ENCODE peak calls at places on chromosomes 16 and 17, in six cellular contexts. J is BJ; A is stimulated activated CD4-positive, alpha-beta T cell treated with anti-CD3 and anti-CD28 coated beads, Interleukin-4, amount 100 ng/mL, for 4 hours; V is NCI-H1436; P is activated T-cell treated with anti-CD3 and anti-CD28 coated beads for 4 hours; B is WERI-Rb-1. U is an unnamed sample.
A peak's percentile ranks its signal among the peaks of the same experiment; 100 is the strongest.

GRCh38 chr17:44942456-44942855 is 5.1 kb downstream of the KIF18B start:
- DNase-seq in P (no peak), J (no peak), A (no peak), V (no peak), B (no peak), U (no peak)

GRCh38 chr16:4692460-4693295 is 684 bp upstream of the NUDT16L1 start:
- DNase-seq in A (no peak), J (no peak), P (no peak), B (no peak), V (no peak), U (no peak)

GRCh38 chr17:75557075-75557851 is 30.3 kb upstream of the MYO15B start:
- DNase-seq in V (no peak), B (peak; percentile 20), J (peak; percentile 11), A (no peak), P (no peak), U (peak; percentile 27)

GRCh38 chr17:11391134-11391533 is 150.1 kb downstream of the SHISA6 start:
- DNase-seq in A (no peak), J (no peak), V (no peak), P (no peak), B (peak; percentile 46), U (no peak)

GRCh38 chr17:521561-522325 is 169.1 kb upstream of the RPH3AL start:
- DNase-seq in J (no peak), A (no peak), P (no peak), B (no peak), V (no peak), U (peak; percentile 71)

GRCh38 chr17:18262111-18262510 is 1.6 kb downstream of the MIEF2 start:
- DNase-seq in J (no peak), B (no peak), A (no peak), P (no peak), V (no peak), U (no peak)

GRCh38 chr17:78920528-78920927 is 4.7 kb downstream of the TIMP2 start:
- DNase-seq in V (no peak), A (no peak), J (no peak), B (no peak), P (no peak), U (no peak)

GRCh38 chr17:40191237-40192208 is 14.3 kb downstream of the RAPGEFL1 start:
- DNase-seq in B (peak; percentile 93), A (peak; percentile 62), V (peak; percentile 74), J (no peak), P (peak; percentile 46), U (peak; percentile 70)

GRCh38 chr17:8103549-8103948 is 14.8 kb downstream of the ALOXE3 start:
- DNase-seq in P (no peak), J (no peak), V (no peak), A (no peak), B (no peak), U (no peak)

GRCh38 chr17:42111901-42112551 is 488 bp downstream of the DHX58 start:
- DNase-seq in V (peak; percentile 17), P (no peak), A (no peak), B (no peak), J (no peak), U (no peak)

GRCh38 chr17:79338142-79338541 is 263.5 kb downstream of the ENGASE start:
- DNase-seq in B (no peak), J (no peak), A (no peak), V (no peak), P (no peak), U (no peak)

GRCh38 chr17:20171741-20172377 is 162.7 kb downstream of the SPECC1 start:
- DNase-seq in J (no peak), B (no peak), A (no peak), V (no peak), P (no peak), U (peak; percentile 72)

GRCh38 chr16:79176987-79177386 is 423.6 kb downstream of the MAF start:
- DNase-seq in V (no peak), B (no peak), A (no peak), J (no peak), P (no peak), U (no peak)

GRCh38 chr16:87169509-87169985 is 147.6 kb downstream of the C16orf95 start:
- DNase-seq in B (no peak), A (no peak), V (no peak), P (no peak), J (peak; percentile 55), U (no peak)

GRCh38 chr16:51994597-51994996 is 552.3 kb downstream of the TOX3 start:
- DNase-seq in J (no peak), P (no peak), V (peak; percentile 84), B (no peak), A (no peak), U (no peak)

GRCh38 chr16:47697826-47698225 is 236.7 kb downstream of the PHKB start:
- DNase-seq in A (no peak), V (no peak), J (no peak), P (no peak), B (no peak), U (no peak)

GRCh38 chr17:78610951-78611511 is 33.8 kb upstream of the DNAH17 start:
- DNase-seq in V (no peak), P (no peak), B (no peak), J (no peak), A (no peak), U (no peak)

GRCh38 chr16:2532494-2533141 is 1.4 kb upstream of the CEMP1 start:
- DNase-seq in A (peak; percentile 44), B (peak; percentile 76), V (peak; percentile 69), J (no peak), P (no peak), U (peak; percentile 26)

GRCh38 chr16:68374961-68375660 is 64.3 kb downstream of the PRMT7 start:
- DNase-seq in B (no peak), P (no peak), J (no peak), A (no peak), V (no peak), U (no peak)

GRCh38 chr17:2179615-2180295 is 123.8 kb downstream of the SMG6 start:
- DNase-seq in P (no peak), B (peak; percentile 21), V (no peak), J (peak; percentile 76), A (no peak), U (peak; percentile 95)

GRCh38 chr16:56493131-56493530 is 26.7 kb downstream of the BBS2 start:
- DNase-seq in V (no peak), A (no peak), P (no peak), B (no peak), J (no peak), U (no peak)

GRCh38 chr16:48829361-48829760 is 219.4 kb upstream of the N4BP1 start:
- DNase-seq in V (no peak), P (no peak), J (no peak), A (no peak), B (no peak), U (no peak)

GRCh38 chr17:42097691-42098661 is at the start of gene ZNF385C:
- DNase-seq in P (peak; percentile 38), V (peak; percentile 47), A (peak; percentile 64), J (no peak), B (peak; percentile 79), U (no peak)

GRCh38 chr16:12801511-12802042 is 2.1 kb downstream of the CPPED1 start:
- DNase-seq in P (no peak), V (no peak), A (no peak), B (no peak), J (peak; percentile 76), U (peak; percentile 57)

GRCh38 chr17:80603380-80603779 is 58.7 kb downstream of the RPTOR start:
- DNase-seq in A (no peak), J (no peak), P (no peak), B (no peak), V (no peak), U (no peak)

GRCh38 chr16:46790599-46791270 is 40.2 kb downstream of the C16orf87 start:
- DNase-seq in P (no peak), A (no peak), J (no peak), B (no peak), V (no peak), U (no peak)

GRCh38 chr16:51049276-51049675 is 101.8 kb downstream of the SALL1 start:
- DNase-seq in P (no peak), V (no peak), A (no peak), B (no peak), J (no peak), U (peak; percentile 2)

GRCh38 chr17:78358538-78359215 is 1.2 kb downstream of the SOCS3 start:
- DNase-seq in B (peak; percentile 76), A (no peak), P (no peak), V (no peak), J (no peak), U (peak; percentile 61)

GRCh38 chr17:55577011-55577586 is 65.8 kb upstream of the SMIM36 start:
- DNase-seq in P (peak; percentile 4), V (no peak), B (no peak), J (peak; percentile 45), A (peak; percentile 6), U (peak; percentile 78)

GRCh38 chr17:73690581-73691135 is 46.4 kb upstream of the SDK2 start:
- DNase-seq in B (peak; percentile 42), V (no peak), P (no peak), A (no peak), J (no peak), U (no peak)